ENCODE peak calls at places on chromosome 10, in five cellular contexts. One of them, this sample, is unnamed.

GRCh38 chr10:17006631-17007161 is 122.9 kb downstream of the CUBN start:
- DNase-seq in AML-193: no peak
- DNase-seq in CD8-positive, alpha-beta memory T cell: no peak
- DNase-seq in activated CD4-positive, alpha-beta T cell treated with anti-CD3 and anti-CD28 coated beads for 36 hours: no peak
- DNase-seq in memory B cell: no peak
- DNase-seq in this sample: no peak

GRCh38 chr10:12279281-12279680 is 70.1 kb upstream of the CAMK1D start:
- DNase-seq in AML-193: no peak
- DNase-seq in CD8-positive, alpha-beta memory T cell: no peak
- DNase-seq in activated CD4-positive, alpha-beta T cell treated with anti-CD3 and anti-CD28 coated beads for 36 hours: no peak
- DNase-seq in memory B cell: no peak
- DNase-seq in this sample: no peak

GRCh38 chr10:127579640-127580039 is 30.5 kb downstream of the NPS start:
- DNase-seq in AML-193: no peak
- DNase-seq in CD8-positive, alpha-beta memory T cell: no peak
- DNase-seq in activated CD4-positive, alpha-beta T cell treated with anti-CD3 and anti-CD28 coated beads for 36 hours: no peak
- DNase-seq in memory B cell: no peak
- DNase-seq in this sample: no peak

GRCh38 chr10:24444337-24444736 is 235.4 kb downstream of the KIAA1217 start:
- DNase-seq in AML-193: no peak
- DNase-seq in CD8-positive, alpha-beta memory T cell: no peak
- DNase-seq in activated CD4-positive, alpha-beta T cell treated with anti-CD3 and anti-CD28 coated beads for 36 hours: no peak
- DNase-seq in memory B cell: no peak
- DNase-seq in this sample: no peak

GRCh38 chr10:48219194-48219593 is 55.3 kb downstream of the FRMPD2 start:
- DNase-seq in AML-193: no peak
- DNase-seq in CD8-positive, alpha-beta memory T cell: no peak
- DNase-seq in activated CD4-positive, alpha-beta T cell treated with anti-CD3 and anti-CD28 coated beads for 36 hours: no peak
- DNase-seq in memory B cell: no peak
- DNase-seq in this sample: no peak

GRCh38 chr10:88702848-88703597 is 3.0 kb upstream of the LIPK start:
- DNase-seq in AML-193: no peak
- DNase-seq in CD8-positive, alpha-beta memory T cell: no peak
- DNase-seq in activated CD4-positive, alpha-beta T cell treated with anti-CD3 and anti-CD28 coated beads for 36 hours: no peak
- DNase-seq in memory B cell: no peak
- DNase-seq in this sample: no peak

GRCh38 chr10:100341953-100342626 is 4.9 kb upstream of the SCD start:
- DNase-seq in AML-193: peak
- DNase-seq in CD8-positive, alpha-beta memory T cell: peak
- DNase-seq in activated CD4-positive, alpha-beta T cell treated with anti-CD3 and anti-CD28 coated beads for 36 hours: peak
- DNase-seq in memory B cell: no peak
- DNase-seq in this sample: peak

GRCh38 chr10:132518572-132519381 is 18.8 kb upstream of the INPP5A start:
- DNase-seq in AML-193: no peak
- DNase-seq in CD8-positive, alpha-beta memory T cell: no peak
- DNase-seq in activated CD4-positive, alpha-beta T cell treated with anti-CD3 and anti-CD28 coated beads for 36 hours: peak
- DNase-seq in memory B cell: no peak
- DNase-seq in this sample: peak

GRCh38 chr10:74153123-74153522 is 2.1 kb downstream of the ADK start:
- DNase-seq in AML-193: no peak
- DNase-seq in CD8-positive, alpha-beta memory T cell: no peak
- DNase-seq in activated CD4-positive, alpha-beta T cell treated with anti-CD3 and anti-CD28 coated beads for 36 hours: no peak
- DNase-seq in memory B cell: no peak
- DNase-seq in this sample: no peak

GRCh38 chr10:119775529-119775928 is 49.7 kb downstream of the INPP5F start:
- DNase-seq in AML-193: no peak
- DNase-seq in CD8-positive, alpha-beta memory T cell: no peak
- DNase-seq in activated CD4-positive, alpha-beta T cell treated with anti-CD3 and anti-CD28 coated beads for 36 hours: no peak
- DNase-seq in memory B cell: no peak
- DNase-seq in this sample: no peak

GRCh38 chr10:123556736-123557135 is 109.4 kb upstream of the GPR26 start:
- DNase-seq in AML-193: no peak
- DNase-seq in CD8-positive, alpha-beta memory T cell: no peak
- DNase-seq in activated CD4-positive, alpha-beta T cell treated with anti-CD3 and anti-CD28 coated beads for 36 hours: no peak
- DNase-seq in memory B cell: no peak
- DNase-seq in this sample: no peak

GRCh38 chr10:73017955-73018480 is 63.4 kb upstream of the PLA2G12B start:
- DNase-seq in AML-193: no peak
- DNase-seq in CD8-positive, alpha-beta memory T cell: no peak
- DNase-seq in activated CD4-positive, alpha-beta T cell treated with anti-CD3 and anti-CD28 coated beads for 36 hours: no peak
- DNase-seq in memory B cell: no peak
- DNase-seq in this sample: no peak